ENCODE peak calls at places on chromosomes 1 and 21, in nine cellular contexts. C is activated CD8-positive, alpha-beta memory T cell treated with anti-CD3 and anti-CD28 coated beads for 1 hour; O is stimulated activated CD8-positive, alpha-beta memory T cell treated with anti-CD3 and anti-CD28 coated beads, Interleukin-4, amount 100 ng/mL, for 24 hours; P is left kidney; H is lung microvascular endothelial cell; J is H54; F is pulmonary artery endothelial cell; L is AG08396; X is sciatic nerve. T is an unnamed sample.

GRCh38 chr1:39269791-39270342 is 65.4 kb downstream of the MACF1 start:
- DNase-seq in F (no peak), H (no peak), O (no peak), X (no peak), J (no peak), L (no peak), P (no peak), C (no peak), T (peak)

GRCh38 chr1:234917495-234918188 is 211.0 kb downstream of the TOMM20 start:
- DNase-seq in F (no peak), P (no peak), H (no peak), J (no peak), C (no peak), X (peak), O (no peak), L (no peak), T (no peak)

GRCh38 chr1:66247415-66248208 is 286.3 kb upstream of the SGIP1 start:
- DNase-seq in H (no peak), X (no peak), O (no peak), F (no peak), P (no peak), J (no peak), L (no peak), C (no peak), T (no peak)

GRCh38 chr1:43147625-43148319 is 24.3 kb downstream of the EBNA1BP2 start:
- DNase-seq in X (peak), J (peak), F (no peak), L (peak), O (peak), P (peak), C (no peak), H (peak), T (peak)

GRCh38 chr1:101474039-101474665 is 237.3 kb downstream of the S1PR1 start:
- DNase-seq in L (no peak), F (no peak), P (peak), X (no peak), H (peak), O (no peak), C (no peak), J (peak), T (no peak)

GRCh38 chr1:25760122-25760719 is 39.8 kb upstream of the SELENON start:
- DNase-seq in H (no peak), C (no peak), J (no peak), L (no peak), O (no peak), F (no peak), P (no peak), X (no peak), T (no peak)

GRCh38 chr1:28123461-28123961 is 35.1 kb upstream of the EYA3 start:
- DNase-seq in F (no peak), C (no peak), L (peak), H (peak), J (no peak), O (no peak), X (no peak), P (no peak), T (peak)

GRCh38 chr1:6694126-6694713 is 7.4 kb downstream of the DNAJC11 start:
- DNase-seq in P (no peak), O (no peak), H (no peak), C (no peak), J (no peak), X (no peak), F (no peak), L (no peak), T (no peak)

GRCh38 chr1:106534612-106535011 is 521.9 kb upstream of the PRMT6 start:
- DNase-seq in X (no peak), O (no peak), J (no peak), P (no peak), L (no peak), C (no peak), H (no peak), F (no peak), T (no peak)

GRCh38 chr1:118504867-118505266 is 319.8 kb upstream of the SPAG17 start:
- DNase-seq in H (no peak), C (no peak), F (no peak), L (no peak), X (no peak), J (no peak), O (no peak), P (no peak), T (no peak)

GRCh38 chr1:2391034-2391384 is 345 bp downstream of the MORN1 start:
- DNase-seq in X (peak), L (peak), P (peak), H (peak), F (no peak), C (no peak), J (peak), O (no peak), T (peak)

GRCh38 chr1:178126790-178127189 is 32.9 kb downstream of the RASAL2 start:
- DNase-seq in H (peak), F (peak), O (no peak), L (peak), P (peak), J (no peak), C (no peak), X (no peak), T (peak)

GRCh38 chr1:67969446-67969845 is 81.0 kb downstream of the DIRAS3 start:
- DNase-seq in L (no peak), C (no peak), X (no peak), O (no peak), P (no peak), J (no peak), H (no peak), F (no peak), T (no peak)

GRCh38 chr1:42006836-42007235 is 88.1 kb upstream of the HIVEP3 start:
- DNase-seq in F (no peak), H (peak), P (no peak), C (no peak), X (no peak), O (no peak), J (no peak), L (no peak), T (peak)

GRCh38 chr1:58782308-58783089 is 1.3 kb downstream of the JUN start:
- DNase-seq in P (peak), L (peak), J (no peak), X (peak), F (no peak), C (no peak), H (peak), O (peak), T (peak)

GRCh38 chr1:100440075-100440809 is 87.9 kb downstream of the CDC14A start:
- DNase-seq in F (no peak), O (peak), P (peak), X (no peak), L (no peak), C (peak), H (peak), J (no peak), T (no peak)

GRCh38 chr1:151311589-151312331 is 15.5 kb downstream of the PI4KB start:
- DNase-seq in X (no peak), H (peak), F (peak), C (peak), J (peak), O (peak), L (peak), P (peak), T (peak)

GRCh38 chr1:174743654-174744561 is 255.8 kb upstream of the CACYBP start:
- DNase-seq in F (peak), J (no peak), O (no peak), H (peak), X (no peak), P (peak), C (no peak), L (peak), T (peak)

GRCh38 chr21:45097827-45098387 is 23.5 kb downstream of the ADARB1 start:
- DNase-seq in F (no peak), H (no peak), J (no peak), L (no peak), P (no peak), O (no peak), X (no peak), C (no peak), T (no peak)

GRCh38 chr1:160489513-160490261 is 33.4 kb downstream of the SLAMF6 start:
- DNase-seq in P (peak), O (no peak), J (no peak), X (no peak), H (no peak), C (no peak), L (no peak), F (no peak), T (no peak)

T was measured in foreskin fibroblast.